ENCODE peak calls at places on chromosomes 11 and 22, in nine cellular contexts. Y is HT1080, K is spleen, V is mesothelial cell of epicardium, G is H4, C is neural progenitor cell, N is SW480, O is NCI-H1417 treated with DMSO at 0.1 percent for 48 hours, D is EH. H is an unnamed sample.

GRCh38 chr11:77791301-77791700 is 29.2 kb downstream of the RSF1 start:
- DNase-seq in D (no peak), Y (no peak), O (no peak), N (no peak), V (no peak), K (no peak), C (no peak), G (no peak), H (no peak)

GRCh38 chr11:107665016-107665415 is 46.8 kb downstream of the SLN start:
- DNase-seq in K (no peak), D (no peak), O (no peak), C (no peak), G (no peak), Y (no peak), N (peak), V (no peak), H (no peak)

GRCh38 chr11:92885600-92885999 is 83.9 kb upstream of the MTNR1B start:
- DNase-seq in K (no peak), O (no peak), C (no peak), Y (no peak), G (no peak), D (no peak), N (no peak), V (no peak), H (peak)

GRCh38 chr11:13055200-13055599 is 46.1 kb downstream of the RASSF10 start:
- DNase-seq in N (no peak), G (no peak), K (no peak), D (no peak), C (no peak), O (no peak), Y (no peak), V (no peak), H (no peak)

GRCh38 chr22:30159561-30160353 is 79.5 kb downstream of the HORMAD2 start:
- DNase-seq in N (no peak), V (no peak), K (no peak), O (no peak), G (peak), C (no peak), D (peak), Y (peak), H (peak)

GRCh38 chr11:20048246-20048645 is 112.0 kb downstream of the DBX1 start:
- DNase-seq in G (no peak), D (peak), K (no peak), Y (no peak), C (no peak), O (no peak), N (no peak), V (no peak), H (peak)

GRCh38 chr11:75387742-75388294 is 11.5 kb upstream of the RPS3 start:
- DNase-seq in G (no peak), Y (no peak), O (no peak), V (no peak), C (no peak), N (no peak), D (no peak), K (no peak), H (no peak)

GRCh38 chr22:30196867-30197336 is 49.7 kb downstream of the LIF start:
- DNase-seq in N (no peak), D (no peak), C (no peak), Y (no peak), V (no peak), O (no peak), K (no peak), G (no peak), H (no peak)

GRCh38 chr11:92702771-92703170 is 266.7 kb upstream of the MTNR1B start:
- DNase-seq in K (no peak), G (no peak), V (no peak), C (no peak), O (no peak), Y (peak), D (peak), N (no peak), H (peak)

GRCh38 chr11:12723410-12724297 is 49.4 kb downstream of the TEAD1 start:
- DNase-seq in N (peak), G (no peak), Y (no peak), O (no peak), D (peak), K (no peak), C (no peak), V (no peak), H (peak)

GRCh38 chr11:122439911-122440782 is 215.4 kb upstream of the UBASH3B start:
- DNase-seq in Y (no peak), O (no peak), G (peak), D (peak), K (no peak), V (no peak), N (peak), C (peak), H (no peak)

GRCh38 chr11:76153609-76153949 is 52.7 kb downstream of the WNT11 start:
- DNase-seq in G (no peak), O (no peak), N (no peak), D (peak), Y (peak), V (no peak), C (no peak), K (no peak), H (peak)